ENCODE peak calls at places on chromosomes 3 and 15, in four cellular contexts. A is AG04450, U is spleen, P is NB4. S is an unnamed sample.

GRCh38 chr15:74924525-74924924 is 13.3 kb downstream of the COX5A start:
- DNase-seq in A (no peak), U (no peak), P (no peak), S (no peak)

GRCh38 chr3:62261121-62261520 is 112.2 kb downstream of the FEZF2 start:
- DNase-seq in A (no peak), U (no peak), P (no peak), S (no peak)

GRCh38 chr3:129016725-129017530 is 15.8 kb downstream of the EFCC1 start:
- DNase-seq in A (no peak), U (peak; percentile 91), P (peak; percentile 37), S (no peak)

GRCh38 chr3:126167550-126167949 is 12.8 kb downstream of the ALDH1L1 start:
- DNase-seq in A (no peak), U (no peak), P (no peak), S (no peak)

GRCh38 chr3:43537206-43537605 is 84.6 kb downstream of the ANO10 start:
- DNase-seq in A (no peak), U (no peak), P (no peak), S (no peak)

GRCh38 chr3:138673641-138674040 is 65.1 kb downstream of the FAIM start:
- DNase-seq in A (no peak), U (no peak), P (no peak), S (no peak)

GRCh38 chr15:65330934-65331645 is 26.6 kb downstream of the RNU5B-1 start:
- DNase-seq in A (no peak), U (peak; percentile 55), P (no peak), S (no peak)

GRCh38 chr3:134426660-134427181 is 52.5 kb upstream of the AMOTL2 start:
- DNase-seq in A (peak; percentile 74), U (no peak), P (no peak), S (no peak)

GRCh38 chr3:183244981-183245476 is 8.0 kb upstream of the B3GNT5 start:
- DNase-seq in A (no peak), U (no peak), P (no peak), S (no peak)

GRCh38 chr3:140455476-140455875 is 222.4 kb upstream of the TRIM42 start:
- DNase-seq in A (no peak), U (no peak), P (no peak), S (no peak)

GRCh38 chr3:193997228-193998192 is 138.4 kb upstream of the HES1 start:
- DNase-seq in A (no peak), U (no peak), P (no peak), S (no peak)

GRCh38 chr3:81666502-81667121 is 94.8 kb downstream of the GBE1 start:
- DNase-seq in A (no peak), U (no peak), P (peak; percentile 27), S (no peak)

GRCh38 chr3:128632301-128632700 is 18.3 kb downstream of the RPN1 start:
- DNase-seq in A (no peak), U (no peak), P (no peak), S (no peak)

GRCh38 chr3:194675081-194675640 is 3.2 kb upstream of the LSG1 start:
- DNase-seq in A (no peak), U (no peak), P (no peak), S (no peak)

GRCh38 chr3:51100543-51100851 is 284.6 kb upstream of the MANF start:
- DNase-seq in A (no peak), U (no peak), P (no peak), S (no peak)

GRCh38 chr3:25421747-25422146 is 6.3 kb upstream of the RARB start:
- DNase-seq in A (no peak), U (no peak), P (no peak), S (no peak)

GRCh38 chr3:57411715-57412114 is 119.2 kb upstream of the ASB14 start:
- DNase-seq in A (no peak), U (no peak), P (no peak), S (no peak)

GRCh38 chr15:76432604-76433003 is 96.0 kb downstream of the ISL2 start:
- DNase-seq in A (no peak), U (no peak), P (no peak), S (no peak)

GRCh38 chr15:29736012-29736744 is 86.1 kb downstream of the TJP1 start:
- DNase-seq in A (no peak), U (no peak), P (no peak), S (no peak)

GRCh38 chr3:30042274-30042859 is 564.0 kb upstream of the TGFBR2 start:
- DNase-seq in A (peak; percentile 49), U (no peak), P (peak; percentile 75), S (peak; percentile 37)

GRCh38 chr15:37246856-37247255 is 146.5 kb upstream of the MEIS2 start:
- DNase-seq in A (no peak), U (no peak), P (no peak), S (no peak)

GRCh38 chr15:89575146-89575655 is at the start of gene TICRR:
- DNase-seq in A (peak; percentile 98), U (peak; percentile 92), P (peak; percentile 100), S (peak; percentile 98)

GRCh38 chr15:89578146-89578545 is 2.9 kb downstream of the TICRR start:
- DNase-seq in A (no peak), U (no peak), P (no peak), S (no peak)

GRCh38 chr15:89576417-89576773 is 1.1 kb downstream of the TICRR start:
- DNase-seq in A (no peak), U (no peak), P (peak; percentile 27), S (no peak)

GRCh38 chr15:89577776-89578115 is 2.5 kb downstream of the TICRR start:
- DNase-seq in A (no peak), U (no peak), P (no peak), S (no peak)

DNA sequence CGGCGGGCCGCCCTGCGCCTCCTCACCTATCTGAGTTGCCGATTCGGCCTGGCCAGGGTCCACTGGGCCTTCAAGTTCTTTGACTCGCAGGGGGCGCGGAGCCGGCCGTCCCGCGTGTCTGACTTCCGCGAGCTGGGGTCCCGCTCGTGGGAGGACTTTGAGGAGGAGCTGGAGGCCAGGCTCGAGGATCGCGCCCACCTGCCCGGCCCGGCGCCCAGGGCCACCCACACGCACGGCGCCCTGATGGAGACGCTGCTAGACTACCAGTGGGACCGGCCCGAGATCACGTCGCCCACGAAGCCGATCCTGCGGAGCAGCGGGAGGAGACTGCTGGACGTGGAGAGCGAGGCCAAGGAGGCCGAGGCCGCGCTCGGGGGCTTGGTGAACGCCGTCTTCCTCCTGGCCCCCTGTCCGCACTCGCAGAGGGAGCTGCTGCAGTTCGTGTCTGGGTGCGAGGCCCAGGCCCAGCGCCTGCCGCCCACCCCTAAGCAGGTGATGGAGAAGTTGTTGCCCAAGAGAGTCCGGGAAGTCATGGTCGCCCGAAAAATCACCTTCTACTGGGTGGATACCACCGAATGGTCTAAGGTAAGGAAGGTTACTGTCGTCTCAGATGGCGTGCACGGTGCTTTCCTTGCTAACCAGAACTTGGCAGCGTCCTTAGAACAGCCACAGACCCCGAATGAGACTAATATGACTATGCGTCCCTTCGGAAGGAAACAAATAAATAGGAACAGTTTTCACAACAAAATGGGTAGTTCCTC is 567 bp downstream of the TICRR start:
- DNase-seq in A (no peak), U (no peak), P (peak; percentile 66), S (no peak)
- H3K4me3 ChIP-seq in A (peak overlapping the region; percentile 77), U (peak overlapping the region; percentile 95), P (peak overlapping the region; percentile 85), S (peak overlapping the region; percentile 82)

DNA sequence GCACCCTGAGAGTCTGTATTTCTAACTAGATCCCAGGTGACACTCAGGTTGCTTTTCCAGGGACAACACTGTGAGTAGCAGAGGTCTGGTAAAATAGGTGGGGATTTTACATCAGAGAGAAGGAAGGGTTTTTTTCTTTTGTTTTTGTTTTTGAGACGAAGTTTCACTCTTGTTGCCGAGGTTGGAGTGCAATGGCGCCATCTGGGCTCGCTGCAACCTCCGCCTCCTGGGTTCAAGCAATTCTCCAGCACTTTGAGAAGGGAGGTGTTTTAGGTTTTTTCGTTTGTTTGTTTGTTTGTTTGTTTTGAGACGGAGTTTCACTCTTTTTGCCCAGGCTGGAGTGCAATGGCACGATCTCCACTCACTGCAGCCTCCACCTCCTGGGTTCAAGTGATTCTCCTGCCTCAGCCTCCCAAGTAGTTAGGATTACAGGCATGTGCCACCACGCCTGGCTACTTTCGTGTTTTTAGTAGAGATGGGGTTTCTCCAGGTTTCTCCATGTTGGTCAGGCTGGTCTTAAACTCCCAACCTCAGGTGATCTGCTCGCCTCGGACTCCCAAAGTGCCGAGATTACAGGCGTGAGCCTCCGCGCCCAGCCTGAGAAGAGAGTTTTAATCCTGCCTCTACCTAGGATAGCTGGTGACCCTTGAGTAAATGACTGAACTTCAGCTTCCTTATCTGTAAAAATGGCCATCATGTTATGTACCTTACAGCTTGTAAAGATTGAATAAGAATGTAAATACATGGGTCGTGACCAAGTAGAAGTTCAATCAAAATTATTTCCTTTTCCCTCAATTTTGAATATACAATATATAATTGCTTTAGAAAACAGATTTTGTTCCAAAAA is 95.9 kb upstream of the FNDC3B start:
- DNase-seq in A (no peak), U (no peak), P (no peak), S (no peak)
- TF ChIP-seq CTCF in A (no peak), U (no peak), P (no peak), S (no peak)

GRCh38 chr3:58576716-58577115 is 475 bp downstream of the FAM107A start:
- DNase-seq in A (no peak), U (no peak), P (no peak), S (no peak)

GRCh38 chr3:58575986-58576652 is 1.1 kb downstream of the FAM107A start:
- DNase-seq in A (no peak), U (peak; percentile 47), P (no peak), S (no peak)

GRCh38 chr3:58573638-58574037 is 3.6 kb downstream of the FAM107A start:
- DNase-seq in A (no peak), U (no peak), P (no peak), S (no peak)

GRCh38 chr3:58572634-58573230 is 4.5 kb downstream of the FAM107A start:
- DNase-seq in A (no peak), U (peak; percentile 60), P (no peak), S (no peak)

GRCh38 chr3:58574682-58575081 is 2.5 kb downstream of the FAM107A start:
- DNase-seq in A (no peak), U (no peak), P (no peak), S (no peak)
- H3K4me3 ChIP-seq in A (no peak overlapping the region), U (no peak overlapping the region), P (no peak overlapping the region), S (no peak overlapping the region)

GRCh38 chr3:65005481-65005880 is 317.7 kb upstream of the ADAMTS9 start:
- DNase-seq in A (no peak), U (no peak), P (no peak), S (no peak)
- TF ChIP-seq CTCF in A (no peak), U (no peak), P (no peak), S (no peak)

S was measured in retinal pigment epithelial cell.